ENCODE peak calls at places on chromosomes 3 and 15, in four cellular contexts. E is H54, G is NCI-H1417, N is GM12892. L is an unnamed sample.

GRCh38 chr3:144636833-144637232 is 665.2 kb downstream of the DIPK2A start:
- DNase-seq in G (no peak), E (no peak), N (no peak), L (peak; percentile 62)

GRCh38 chr3:101842245-101842934 is 6.9 kb upstream of the NFKBIZ start:
- DNase-seq in N (no peak), E (peak; percentile 48), G (no peak), L (no peak)

GRCh38 chr3:112111785-112112402 is 21.2 kb downstream of the GCSAM start:
- DNase-seq in N (no peak), E (peak; percentile 31), G (peak; percentile 85), L (peak; percentile 81)

GRCh38 chr15:44593042-44593736 is 56.2 kb downstream of the EIF3J start:
- DNase-seq in E (no peak), G (peak; percentile 1), N (no peak), L (no peak)

GRCh38 chr3:67655364-67656121 is 1.1 kb upstream of the SUCLG2 start:
- DNase-seq in E (no peak), G (no peak), N (no peak), L (no peak)

GRCh38 chr3:42502429-42503250 is at the start of gene VIPR1:
- DNase-seq in E (no peak), G (peak; percentile 86), N (peak; percentile 91), L (peak; percentile 93)

GRCh38 chr3:4351164-4351855 is 48.1 kb downstream of the SETMAR start:
- DNase-seq in E (no peak), G (no peak), N (no peak), L (peak; percentile 31)

GRCh38 chr3:81876826-81877225 is 115.4 kb upstream of the GBE1 start:
- DNase-seq in E (no peak), G (no peak), N (no peak), L (no peak)

GRCh38 chr15:56598991-56599390 is 134.1 kb upstream of the MNS1 start:
- DNase-seq in G (no peak), E (no peak), N (no peak), L (no peak)

GRCh38 chr3:112640864-112641751 is at the start of gene CCDC80:
- DNase-seq in E (peak; percentile 26), N (no peak), G (no peak), L (peak; percentile 63)

GRCh38 chr15:47288794-47289193 is 428.5 kb upstream of the SEMA6D start:
- DNase-seq in G (peak; percentile 1), E (no peak), N (no peak), L (no peak)

GRCh38 chr3:44132061-44132460 is 109.6 kb upstream of the TOPAZ1 start:
- DNase-seq in E (no peak), N (no peak), G (no peak), L (no peak)

GRCh38 chr3:31275038-31275562 is 257.6 kb upstream of the STT3B start:
- DNase-seq in E (no peak), G (no peak), N (no peak), L (peak; percentile 22)

GRCh38 chr3:124823648-124824047 is 63.5 kb downstream of the ITGB5 start:
- DNase-seq in E (no peak), N (no peak), G (no peak), L (no peak)

GRCh38 chr3:185807455-185808068 is 17.3 kb downstream of the IGF2BP2 start:
- DNase-seq in E (peak; percentile 54), N (no peak), G (no peak), L (no peak)

GRCh38 chr15:93987068-93987467 is 244.3 kb upstream of the MCTP2 start:
- DNase-seq in G (no peak), N (no peak), E (no peak), L (no peak)

GRCh38 chr15:67383903-67384302 is 129.3 kb downstream of the IQCH start:
- DNase-seq in N (no peak), G (peak; percentile 36), E (no peak), L (no peak)